ENCODE peak calls at places on chromosomes 5 and 9, in seven cellular contexts. One of them, this sample, is unnamed.

GRCh38 chr9:114633452-114634089 is 22.5 kb downstream of the TMEM268 start:
- DNase-seq in HepG2: no peak
- DNase-seq in fibroblast of lung: no peak
- DNase-seq in transverse colon: no peak
- DNase-seq in AG04449: no peak
- DNase-seq in cardiac fibroblast: no peak
- DNase-seq in kidney epithelial cell: no peak
- DNase-seq in this sample: no peak

GRCh38 chr5:135241536-135241935 is 157.5 kb downstream of the MACROH2A1 start:
- DNase-seq in HepG2: no peak
- DNase-seq in fibroblast of lung: no peak
- DNase-seq in transverse colon: no peak
- DNase-seq in AG04449: no peak
- DNase-seq in cardiac fibroblast: no peak
- DNase-seq in kidney epithelial cell: no peak
- DNase-seq in this sample: no peak

GRCh38 chr5:151617841-151618710 is 26.9 kb upstream of the FAT2 start:
- DNase-seq in HepG2: peak
- DNase-seq in fibroblast of lung: no peak
- DNase-seq in transverse colon: no peak
- DNase-seq in AG04449: no peak
- DNase-seq in cardiac fibroblast: no peak
- DNase-seq in kidney epithelial cell: no peak
- DNase-seq in this sample: no peak

GRCh38 chr5:173781432-173781825 is 106.7 kb upstream of the CPEB4 start:
- DNase-seq in HepG2: peak
- DNase-seq in fibroblast of lung: no peak
- DNase-seq in transverse colon: no peak
- DNase-seq in AG04449: no peak
- DNase-seq in cardiac fibroblast: peak
- DNase-seq in kidney epithelial cell: no peak
- DNase-seq in this sample: no peak

GRCh38 chr5:128201065-128201926 is 117.7 kb downstream of the SLC12A2 start:
- DNase-seq in HepG2: peak
- DNase-seq in fibroblast of lung: peak
- DNase-seq in transverse colon: peak
- DNase-seq in AG04449: no peak
- DNase-seq in cardiac fibroblast: peak
- DNase-seq in kidney epithelial cell: no peak
- DNase-seq in this sample: peak

GRCh38 chr9:89863837-89864236 is 259.0 kb downstream of the GADD45G start:
- DNase-seq in HepG2: no peak
- DNase-seq in fibroblast of lung: no peak
- DNase-seq in transverse colon: no peak
- DNase-seq in AG04449: no peak
- DNase-seq in cardiac fibroblast: no peak
- DNase-seq in kidney epithelial cell: no peak
- DNase-seq in this sample: no peak

GRCh38 chr9:137070201-137070905 is at the start of gene SAPCD2:
- DNase-seq in HepG2: peak
- DNase-seq in fibroblast of lung: peak
- DNase-seq in transverse colon: peak
- DNase-seq in AG04449: no peak
- DNase-seq in cardiac fibroblast: peak
- DNase-seq in kidney epithelial cell: no peak
- DNase-seq in this sample: peak

GRCh38 chr9:98774746-98775145 is 21.6 kb downstream of the ANKS6 start:
- DNase-seq in HepG2: no peak
- DNase-seq in fibroblast of lung: no peak
- DNase-seq in transverse colon: no peak
- DNase-seq in AG04449: no peak
- DNase-seq in cardiac fibroblast: peak
- DNase-seq in kidney epithelial cell: no peak
- DNase-seq in this sample: no peak

GRCh38 chr5:43213951-43214350 is 21.9 kb downstream of the NIM1K start:
- DNase-seq in HepG2: no peak
- DNase-seq in fibroblast of lung: no peak
- DNase-seq in transverse colon: no peak
- DNase-seq in AG04449: no peak
- DNase-seq in cardiac fibroblast: no peak
- DNase-seq in kidney epithelial cell: no peak
- DNase-seq in this sample: no peak

GRCh38 chr5:159003045-159004030 is 96.4 kb downstream of the EBF1 start:
- DNase-seq in HepG2: no peak
- DNase-seq in fibroblast of lung: peak
- DNase-seq in transverse colon: no peak
- DNase-seq in AG04449: peak
- DNase-seq in cardiac fibroblast: peak
- DNase-seq in kidney epithelial cell: no peak
- DNase-seq in this sample: no peak

GRCh38 chr9:116027951-116028350 is 125.6 kb upstream of the PAPPA start:
- DNase-seq in HepG2: no peak
- DNase-seq in fibroblast of lung: no peak
- DNase-seq in transverse colon: no peak
- DNase-seq in AG04449: no peak
- DNase-seq in cardiac fibroblast: peak
- DNase-seq in kidney epithelial cell: no peak
- DNase-seq in this sample: no peak

GRCh38 chr5:99141534-99142135 is 212.8 kb upstream of the CHD1 start:
- DNase-seq in HepG2: no peak
- DNase-seq in fibroblast of lung: peak
- DNase-seq in transverse colon: no peak
- DNase-seq in AG04449: no peak
- DNase-seq in cardiac fibroblast: no peak
- DNase-seq in kidney epithelial cell: no peak
- DNase-seq in this sample: no peak

DNA sequence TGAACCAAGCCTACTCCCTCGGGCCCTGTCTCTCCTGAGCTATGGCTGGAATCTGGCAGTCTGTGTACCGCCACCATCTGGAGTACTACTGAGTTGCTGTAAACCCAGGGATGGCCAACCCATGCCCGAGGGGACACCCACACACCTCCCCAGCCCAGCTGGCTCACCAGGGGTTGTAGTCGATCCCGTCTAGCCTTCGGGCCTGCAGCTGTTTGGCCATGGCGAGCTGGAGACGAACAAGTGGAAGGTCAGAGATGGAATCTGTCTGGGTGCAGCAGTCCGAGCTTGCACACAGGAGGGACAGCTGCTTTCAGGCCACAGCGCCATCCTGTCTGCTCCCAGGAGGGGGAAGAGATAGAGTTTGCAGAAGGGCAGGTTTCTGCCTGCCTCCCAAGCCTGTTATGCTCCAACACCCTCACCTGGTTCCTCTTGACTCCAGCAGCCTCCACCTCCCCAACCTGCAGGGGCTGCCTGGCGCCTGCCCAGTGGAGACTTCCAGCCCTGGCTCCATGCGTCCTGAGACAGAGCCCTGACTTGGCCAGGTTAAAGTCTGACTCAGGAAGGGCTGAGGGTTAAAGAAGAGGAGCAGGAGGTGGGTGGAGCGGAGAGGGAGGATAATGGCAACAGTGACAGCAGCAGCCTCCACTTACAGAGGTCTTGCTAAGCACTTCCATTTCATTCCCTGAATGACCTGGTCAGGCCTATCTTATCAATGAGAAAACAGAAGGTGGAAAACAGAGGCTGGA is 15.8 kb upstream of the SPOUT1 start:
- DNase-seq in HepG2: peak
- DNase-seq in fibroblast of lung: no peak
- DNase-seq in transverse colon: no peak
- DNase-seq in AG04449: no peak
- DNase-seq in cardiac fibroblast: no peak
- DNase-seq in kidney epithelial cell: no peak
- DNase-seq in this sample: no peak
- TF ChIP-seq CTCF in HepG2: peak
- TF ChIP-seq CTCF in fibroblast of lung: no peak
- TF ChIP-seq CTCF in transverse colon: no peak
- TF ChIP-seq CTCF in AG04449: no peak
- TF ChIP-seq CTCF in cardiac fibroblast: no peak
- TF ChIP-seq CTCF in kidney epithelial cell: no peak
- TF ChIP-seq CTCF in this sample: no peak

DNA sequence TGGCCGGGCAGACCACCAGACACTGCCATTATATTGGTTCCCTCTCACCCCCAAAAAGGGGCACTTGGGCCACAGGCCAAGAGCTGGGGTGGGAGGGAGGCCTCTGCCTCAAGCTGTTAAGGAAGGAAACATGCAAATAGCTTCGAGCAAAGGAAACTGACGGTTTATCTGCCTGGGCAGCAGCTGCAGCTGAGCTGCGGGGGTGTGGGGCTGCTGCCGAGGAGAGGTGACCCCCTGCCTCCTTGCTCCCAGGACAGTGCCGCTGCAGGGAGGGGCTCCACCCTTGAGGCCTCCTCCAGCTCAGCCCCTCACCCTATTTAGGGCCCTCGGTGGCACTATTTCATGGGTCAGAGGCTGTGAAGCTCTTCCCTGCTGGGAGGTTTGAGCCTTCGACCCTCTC is 789 bp downstream of the DOK3 start:
- DNase-seq in HepG2: no peak
- DNase-seq in fibroblast of lung: no peak
- DNase-seq in transverse colon: no peak
- DNase-seq in AG04449: no peak
- DNase-seq in cardiac fibroblast: no peak
- DNase-seq in kidney epithelial cell: no peak
- DNase-seq in this sample: no peak
- H3K4me3 ChIP-seq in HepG2: no peak
- H3K4me3 ChIP-seq in fibroblast of lung: no peak
- H3K4me3 ChIP-seq in transverse colon: peak
- H3K4me3 ChIP-seq in AG04449: no peak
- H3K4me3 ChIP-seq in cardiac fibroblast: no peak
- H3K4me3 ChIP-seq in kidney epithelial cell: no peak
- H3K4me3 ChIP-seq in this sample: no peak

DNA sequence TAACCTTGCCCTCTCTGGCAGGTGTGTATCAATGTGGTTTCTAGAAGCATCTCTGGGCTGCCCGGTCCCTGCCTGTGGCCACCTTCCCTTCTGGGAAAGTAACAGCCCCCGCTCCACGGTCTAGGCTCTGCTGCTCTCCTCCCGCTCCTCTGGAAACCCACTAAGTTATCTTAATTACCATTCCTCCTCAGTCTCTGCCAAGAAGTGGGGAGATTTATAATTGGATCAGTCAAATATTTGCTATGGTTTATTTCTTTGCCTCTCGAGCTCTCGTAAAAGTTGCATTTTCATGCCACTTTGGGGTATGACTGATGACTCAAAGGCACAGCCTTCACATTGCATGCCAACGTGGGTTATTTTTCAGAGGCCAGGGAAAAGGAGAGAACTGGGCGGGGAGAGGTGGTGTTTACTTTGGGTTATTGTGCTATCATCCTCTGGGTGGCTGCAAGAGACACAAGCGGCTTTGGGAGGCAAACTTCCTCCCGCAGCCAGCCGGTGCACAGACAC is 205.3 kb upstream of the WWC1 start:
- DNase-seq in HepG2: peak
- DNase-seq in fibroblast of lung: peak
- DNase-seq in transverse colon: peak
- DNase-seq in AG04449: peak
- DNase-seq in cardiac fibroblast: no peak
- DNase-seq in kidney epithelial cell: peak
- DNase-seq in this sample: no peak
- TF ChIP-seq CTCF in HepG2: peak
- TF ChIP-seq CTCF in fibroblast of lung: no peak
- TF ChIP-seq CTCF in transverse colon: peak
- TF ChIP-seq CTCF in AG04449: peak
- TF ChIP-seq CTCF in cardiac fibroblast: no peak
- TF ChIP-seq CTCF in kidney epithelial cell: peak
- TF ChIP-seq CTCF in this sample: peak

DNA sequence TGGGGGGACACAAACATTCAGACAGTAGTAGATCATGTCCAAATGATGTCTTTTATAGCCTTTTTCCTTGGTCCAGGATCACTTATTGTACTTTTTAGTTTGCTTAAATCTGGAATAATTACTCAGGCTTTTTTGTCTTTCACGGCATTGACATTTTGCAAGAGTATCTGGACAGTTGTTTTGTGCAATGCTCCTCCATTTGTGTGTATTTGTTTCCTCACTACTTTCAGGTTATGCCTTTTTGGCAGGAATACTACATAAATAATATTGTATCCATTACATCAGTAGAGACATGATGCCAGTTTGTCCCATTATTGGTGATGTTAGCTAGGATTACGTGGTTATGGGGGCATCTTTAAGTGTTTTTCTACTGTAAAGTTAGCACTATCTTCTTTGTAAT is 238.3 kb downstream of the MAN2A1 start:
- DNase-seq in HepG2: no peak
- DNase-seq in fibroblast of lung: no peak
- DNase-seq in transverse colon: no peak
- DNase-seq in AG04449: no peak
- DNase-seq in cardiac fibroblast: no peak
- DNase-seq in kidney epithelial cell: no peak
- DNase-seq in this sample: no peak
- H3K4me3 ChIP-seq in HepG2: no peak
- H3K4me3 ChIP-seq in fibroblast of lung: no peak
- H3K4me3 ChIP-seq in transverse colon: no peak
- H3K4me3 ChIP-seq in AG04449: no peak
- H3K4me3 ChIP-seq in cardiac fibroblast: no peak
- H3K4me3 ChIP-seq in kidney epithelial cell: no peak
- H3K4me3 ChIP-seq in this sample: no peak

DNA sequence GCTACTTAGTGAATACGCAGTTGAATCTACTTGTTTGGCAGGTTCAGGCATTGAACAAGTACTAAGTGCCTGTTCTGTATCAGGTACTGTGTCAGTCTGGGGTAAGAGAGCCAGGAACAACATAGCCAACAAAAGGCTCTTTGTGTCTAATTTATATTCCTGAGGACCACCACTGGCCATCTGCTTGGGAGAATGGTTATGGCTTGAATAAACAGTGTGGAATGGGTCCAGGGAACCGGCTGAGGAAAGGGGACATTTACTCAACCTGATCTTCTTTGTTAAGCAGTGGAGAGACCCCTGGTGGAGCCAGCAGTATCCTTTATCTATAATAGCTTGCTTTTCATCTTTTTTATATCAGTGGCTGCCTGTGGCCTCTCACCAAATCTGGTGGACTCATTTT is 38.6 kb downstream of the EXOSC2 start:
- DNase-seq in HepG2: peak
- DNase-seq in fibroblast of lung: peak
- DNase-seq in transverse colon: no peak
- DNase-seq in AG04449: no peak
- DNase-seq in cardiac fibroblast: peak
- DNase-seq in kidney epithelial cell: no peak
- DNase-seq in this sample: no peak
- TF ChIP-seq CTCF in HepG2: peak
- TF ChIP-seq CTCF in fibroblast of lung: peak
- TF ChIP-seq CTCF in transverse colon: no peak
- TF ChIP-seq CTCF in AG04449: no peak
- TF ChIP-seq CTCF in cardiac fibroblast: no peak
- TF ChIP-seq CTCF in kidney epithelial cell: peak
- TF ChIP-seq CTCF in this sample: no peak

This sample was measured in LNCaP clone FGC.